ENCODE peak calls at places on chromosomes 2 and 18, in four cellular contexts. A is HepG2, I is GM12878, R is SK-N-SH. C is an unnamed sample.

GRCh38 chr18:36942264-36942663 is 113.3 kb downstream of the KIAA1328 start:
- DNase-seq in A (peak; percentile 19), I (no peak), R (peak; percentile 37), C (peak; percentile 53)

GRCh38 chr2:98087447-98088065 is 589 bp downstream of the VWA3B start:
- DNase-seq in A (no peak), I (no peak), R (no peak), C (no peak)

GRCh38 chr2:233010569-233011267 is 2.3 kb downstream of the NGEF start:
- DNase-seq in A (no peak), I (no peak), R (no peak), C (no peak)

GRCh38 chr2:24482256-24482971 is 8.6 kb upstream of the NCOA1 start:
- DNase-seq in A (no peak), I (no peak), R (no peak), C (no peak)

GRCh38 chr2:10428355-10428754 is 19.8 kb downstream of the ODC1 start:
- DNase-seq in A (no peak), I (no peak), R (peak; percentile 36), C (no peak)

GRCh38 chr18:3380384-3380961 is 69.5 kb upstream of the TGIF1 start:
- DNase-seq in A (no peak), I (no peak), R (no peak), C (no peak)

GRCh38 chr18:50706199-50706598 is 113.6 kb downstream of the MRO start:
- DNase-seq in A (no peak), I (no peak), R (no peak), C (no peak)

GRCh38 chr2:150280255-150280654 is 207.2 kb downstream of the RND3 start:
- DNase-seq in A (no peak), I (no peak), R (no peak), C (no peak)

GRCh38 chr2:31987454-31987853 is 23.4 kb downstream of the MEMO1 start:
- DNase-seq in A (no peak), I (no peak), R (no peak), C (no peak)

GRCh38 chr2:221571108-221571390 is 1.1 kb downstream of the EPHA4 start:
- DNase-seq in A (no peak), I (no peak), R (no peak), C (no peak)

GRCh38 chr2:216001612-216002215 is 11.6 kb downstream of the MREG start:
- DNase-seq in A (no peak), I (no peak), R (no peak), C (no peak)

GRCh38 chr2:209768557-209768956 is 3.1 kb upstream of the UNC80 start:
- DNase-seq in A (no peak), I (no peak), R (no peak), C (no peak)

GRCh38 chr2:235553696-235554100 is 59.9 kb downstream of the AGAP1 start:
- DNase-seq in A (no peak), I (no peak), R (no peak), C (peak; percentile 22)

GRCh38 chr2:47022399-47022798 is 106.8 kb upstream of the MCFD2 start:
- DNase-seq in A (no peak), I (no peak), R (no peak), C (no peak)

GRCh38 chr2:193153576-193153975 is 958.8 kb upstream of the TMEFF2 start:
- DNase-seq in A (no peak), I (no peak), R (no peak), C (no peak)

GRCh38 chr2:64840419-64840818 is 148.8 kb upstream of the SLC1A4 start:
- DNase-seq in A (no peak), I (no peak), R (no peak), C (no peak)

GRCh38 chr2:1837022-1837421 is 92.7 kb upstream of the PXDN start:
- DNase-seq in A (no peak), I (no peak), R (no peak), C (no peak)

GRCh38 chr2:234025475-234025874 is 25.0 kb upstream of the SPP2 start:
- DNase-seq in A (no peak), I (peak; percentile 20), R (no peak), C (no peak)

GRCh38 chr2:33366473-33366872 is 110.0 kb upstream of the RASGRP3 start:
- DNase-seq in A (no peak), I (no peak), R (no peak), C (peak; percentile 11)

GRCh38 chr2:25787020-25787419 is 91.3 kb downstream of the ASXL2 start:
- DNase-seq in A (peak; percentile 93), I (no peak), R (no peak), C (no peak)

GRCh38 chr18:38956068-38956467 is 1390.5 kb upstream of the CELF4 start:
- DNase-seq in A (no peak), I (no peak), R (no peak), C (no peak)

GRCh38 chr2:9110893-9111569 is 95.6 kb upstream of the ASAP2 start:
- DNase-seq in A (no peak), I (no peak), R (peak; percentile 64), C (peak; percentile 37)

GRCh38 chr2:86193901-86194567 is 1.2 kb downstream of the IMMT start:
- DNase-seq in A (peak; percentile 54), I (no peak), R (no peak), C (no peak)

GRCh38 chr2:174465327-174465726 is 21.5 kb downstream of the GPR155 start:
- DNase-seq in A (peak; percentile 32), I (no peak), R (no peak), C (no peak)

GRCh38 chr2:37688771-37689468 is 17.5 kb upstream of the CDC42EP3 start:
- DNase-seq in A (no peak), I (no peak), R (no peak), C (no peak)

GRCh38 chr2:205754924-205755321 is 72.6 kb downstream of the NRP2 start:
- DNase-seq in A (peak; percentile 42), I (no peak), R (no peak), C (peak; percentile 19)

GRCh38 chr2:66236067-66236705 is 198.7 kb upstream of the MEIS1 start:
- DNase-seq in A (no peak), I (no peak), R (no peak), C (no peak)

GRCh38 chr2:1658394-1659151 is 85.7 kb downstream of the PXDN start:
- DNase-seq in A (no peak), I (no peak), R (no peak), C (no peak)

GRCh38 chr2:237731663-237732062 is 66.9 kb upstream of the RBM44 start:
- DNase-seq in A (peak; percentile 48), I (no peak), R (peak; percentile 64), C (no peak)

GRCh38 chr2:47093626-47094025 is 61.5 kb downstream of the STPG4 start:
- DNase-seq in A (no peak), I (no peak), R (no peak), C (no peak)

GRCh38 chr2:172097557-172098131 is 5.1 kb downstream of the DLX2 start:
- DNase-seq in A (no peak), I (no peak), R (peak; percentile 53), C (peak; percentile 76)

GRCh38 chr2:190506666-190507065 is 27.9 kb downstream of the NEMP2 start:
- DNase-seq in A (no peak), I (no peak), R (no peak), C (no peak)

DNA sequence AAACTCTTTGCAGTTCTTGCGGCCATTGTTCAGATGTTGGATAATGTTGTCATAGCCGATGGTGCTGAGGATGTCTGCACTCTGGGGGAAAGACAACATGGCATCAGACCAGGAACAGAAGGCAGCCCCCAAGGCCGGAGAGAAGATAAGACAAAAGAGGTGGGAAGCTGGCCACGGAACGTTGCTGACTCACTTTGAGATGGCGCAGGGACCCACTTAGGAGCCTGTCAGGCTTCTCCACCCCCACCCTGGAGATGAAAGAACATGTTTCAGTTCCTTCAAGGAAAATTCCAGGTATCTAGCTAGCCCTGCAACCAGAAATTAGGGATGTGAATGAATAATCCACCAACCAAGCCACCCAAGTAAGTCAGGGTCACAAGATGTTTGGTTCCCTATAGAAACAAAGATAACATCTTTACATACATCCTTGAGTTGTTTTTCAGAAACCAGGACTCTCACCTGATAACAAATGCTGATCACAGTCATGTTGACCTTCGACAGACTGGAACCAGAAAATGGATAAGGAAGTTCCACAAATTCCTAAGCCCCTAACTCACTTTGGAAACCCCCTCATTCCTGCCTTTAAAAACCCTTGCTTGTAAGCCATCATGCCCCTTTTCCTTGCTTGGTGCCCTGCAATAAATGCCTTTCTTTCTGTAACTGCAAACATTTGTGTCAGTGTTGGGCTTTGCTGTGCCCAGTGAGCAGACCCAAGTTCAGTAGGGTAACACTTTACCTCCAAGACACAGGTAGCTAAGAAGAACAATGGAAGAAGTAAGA is 31.9 kb downstream of the PSTPIP2 start:
- DNase-seq in A (no peak), I (no peak), R (no peak), C (peak; percentile 70)
- TF ChIP-seq NFIC in A (no peak), I (no peak), R (no peak), C (peak; percentile 46)

GRCh38 chr2:44708646-44709000 is 232.9 kb upstream of the SIX3 start:
- DNase-seq in A (no peak), I (no peak), R (no peak), C (no peak)

GRCh38 chr2:44706584-44707553 is 234.6 kb upstream of the SIX3 start:
- DNase-seq in A (no peak), I (no peak), R (peak; percentile 48), C (no peak)

GRCh38 chr2:44705356-44705755 is 236.1 kb upstream of the SIX3 start:
- DNase-seq in A (no peak), I (no peak), R (no peak), C (no peak)

GRCh38 chr2:44705851-44706555 is 235.5 kb upstream of the SIX3 start:
- DNase-seq in A (no peak), I (no peak), R (peak; percentile 11), C (no peak)

GRCh38 chr2:44707945-44708645 is 233.4 kb upstream of the SIX3 start:
- DNase-seq in A (no peak), I (peak; percentile 25), R (no peak), C (no peak)
- TF ChIP-seq NFIC in A (no peak), I (no peak), R (no peak), C (no peak)

GRCh38 chr2:145159676-145160075 is 639.8 kb upstream of the ZEB2 start:
- DNase-seq in A (no peak), I (no peak), R (no peak), C (no peak)
- TF ChIP-seq NFIC in A (no peak), I (no peak), R (no peak), C (no peak)

GRCh38 chr18:7635948-7636347 is 68.8 kb downstream of the PTPRM start:
- DNase-seq in A (peak; percentile 49), I (no peak), R (no peak), C (no peak)

GRCh38 chr18:7629416-7629815 is 62.3 kb downstream of the PTPRM start:
- DNase-seq in A (no peak), I (peak; percentile 1), R (no peak), C (no peak)

GRCh38 chr18:7630731-7631442 is 63.8 kb downstream of the PTPRM start:
- DNase-seq in A (no peak), I (no peak), R (peak; percentile 54), C (no peak)

GRCh38 chr18:7632152-7633098 is 65.3 kb downstream of the PTPRM start:
- DNase-seq in A (no peak), I (no peak), R (no peak), C (no peak)

GRCh38 chr18:7633171-7633570 is 66.1 kb downstream of the PTPRM start:
- DNase-seq in A (no peak), I (no peak), R (no peak), C (no peak)
- TF ChIP-seq NFIC in A (no peak), I (no peak), R (no peak), C (no peak)

GRCh38 chr2:240663791-240664190 is 18.9 kb downstream of the AQP12B start:
- DNase-seq in A (no peak), I (no peak), R (no peak), C (no peak)
- TF ChIP-seq NFIC in A (no peak), I (no peak), R (no peak), C (no peak)